ENCODE peak calls at places on chromosomes 13 and 19, in four cellular contexts. P is H1, K is mesenchymal stem cell, M is IMR-90. X is an unnamed sample. For H3K36me3, the result is how much of the 10 kb centered on the place peaks cover.

GRCh38 chr13:98769736-98770135 is 17.3 kb upstream of the SLC15A1 start:
- DNase-seq in P (no peak), K (no peak), M (no peak), X (no peak)

GRCh38 chr19:12293771-12294307 is 844 bp downstream of the ZNF44 start:
- DNase-seq in P (peak), K (peak), M (peak), X (peak)

GRCh38 chr13:75010941-75011340 is 471.0 kb downstream of the TBC1D4 start:
- DNase-seq in P (no peak), K (no peak), M (no peak), X (no peak)

GRCh38 chr13:92232880-92233279 is 834.5 kb downstream of the GPC5 start:
- DNase-seq in P (no peak), K (no peak), M (no peak), X (no peak)

GRCh38 chr13:48405865-48406264 is 7.0 kb downstream of the LPAR6 start:
- DNase-seq in P (no peak), K (peak), M (peak), X (no peak)

GRCh38 chr13:114004416-114005205 is 30.7 kb upstream of the C13orf46 start:
- DNase-seq in P (no peak), K (peak), M (peak), X (no peak)

GRCh38 chr13:75566658-75567057 is 17.1 kb downstream of the UCHL3 start:
- DNase-seq in P (no peak), K (peak), M (peak), X (no peak)

GRCh38 chr13:113489549-113490495 is 689 bp downstream of the DCUN1D2 start:
- DNase-seq in P (no peak), K (peak), M (peak), X (peak)

GRCh38 chr13:44904982-44905381 is 84.3 kb downstream of the NUFIP1 start:
- DNase-seq in P (no peak), K (peak), M (peak), X (no peak)

GRCh38 chr19:50500060-50500752 is 10.8 kb downstream of the JOSD2 start:
- DNase-seq in P (no peak), K (peak), M (no peak), X (no peak)

GRCh38 chr13:36341718-36342117 is 4.5 kb downstream of the SPART start:
- DNase-seq in P (no peak), K (peak), M (peak), X (no peak)

GRCh38 chr13:80180745-80181144 is 160.2 kb downstream of the SPRY2 start:
- DNase-seq in P (no peak), K (no peak), M (no peak), X (no peak)

GRCh38 chr13:25901460-25902376 is 150.1 kb downstream of the SHISA2 start:
- DNase-seq in P (no peak), K (peak), M (peak), X (no peak)

GRCh38 chr19:47356900-47357299 is 7.8 kb downstream of the DHX34 start:
- DNase-seq in P (no peak), K (no peak), M (no peak), X (no peak)

GRCh38 chr13:28402057-28402381 is 92.9 kb downstream of the FLT1 start:
- DNase-seq in P (no peak), K (no peak), M (no peak), X (no peak)

GRCh38 chr13:44868397-44868796 is 120.9 kb downstream of the NUFIP1 start:
- DNase-seq in P (no peak), K (no peak), M (no peak), X (no peak)

GRCh38 chr13:38814331-38814730 is 127.5 kb downstream of the FREM2 start:
- DNase-seq in P (no peak), K (no peak), M (no peak), X (no peak)

GRCh38 chr13:101450749-101451130 is 1.7 kb upstream of the ITGBL1 start:
- DNase-seq in P (no peak), K (no peak), M (no peak), X (no peak)
- H3K9ac ChIP-seq in P (no peak), K (no peak), M (peak), X (no peak)

GRCh38 chr13:72751220-72751619 is 23.5 kb downstream of the BORA start:
- DNase-seq in P (no peak), K (no peak), M (no peak), X (no peak)

GRCh38 chr13:72757792-72758535 is 23.7 kb downstream of the DIS3 start:
- DNase-seq in P (no peak), K (no peak), M (peak), X (no peak)

DNA sequence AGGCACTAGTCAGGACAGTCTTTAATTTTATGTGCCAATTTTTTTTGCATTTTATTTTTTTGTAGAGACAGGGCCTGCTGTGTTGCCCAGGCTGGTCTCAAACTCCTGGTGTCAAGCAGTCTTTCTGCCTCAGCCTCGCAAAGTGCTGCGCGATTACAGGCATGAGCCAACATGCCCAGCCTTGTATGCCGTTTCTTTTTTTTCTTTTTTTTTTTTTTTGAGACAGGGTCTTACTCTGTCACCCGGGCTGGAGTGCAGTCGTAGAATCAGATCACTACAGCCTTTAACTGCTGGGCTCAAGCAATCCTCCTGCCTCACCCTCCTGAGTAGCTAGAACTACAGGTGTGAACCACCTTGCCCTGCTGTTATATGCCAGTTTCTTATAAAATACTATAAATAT is 26.4 kb downstream of the BORA start:
- DNase-seq in P (no peak), K (no peak), M (no peak), X (no peak)
- H3K36me3 ChIP-seq in P (under half), K (under half), M (under half), X (half or more)

GRCh38 chr19:48608798-48609263 is 2.3 kb downstream of the SPACA4 start:
- DNase-seq in P (no peak), K (no peak), M (no peak), X (no peak)
- H3K14ac ChIP-seq in P (no peak), K (no peak), M (peak), X (no peak)

DNA sequence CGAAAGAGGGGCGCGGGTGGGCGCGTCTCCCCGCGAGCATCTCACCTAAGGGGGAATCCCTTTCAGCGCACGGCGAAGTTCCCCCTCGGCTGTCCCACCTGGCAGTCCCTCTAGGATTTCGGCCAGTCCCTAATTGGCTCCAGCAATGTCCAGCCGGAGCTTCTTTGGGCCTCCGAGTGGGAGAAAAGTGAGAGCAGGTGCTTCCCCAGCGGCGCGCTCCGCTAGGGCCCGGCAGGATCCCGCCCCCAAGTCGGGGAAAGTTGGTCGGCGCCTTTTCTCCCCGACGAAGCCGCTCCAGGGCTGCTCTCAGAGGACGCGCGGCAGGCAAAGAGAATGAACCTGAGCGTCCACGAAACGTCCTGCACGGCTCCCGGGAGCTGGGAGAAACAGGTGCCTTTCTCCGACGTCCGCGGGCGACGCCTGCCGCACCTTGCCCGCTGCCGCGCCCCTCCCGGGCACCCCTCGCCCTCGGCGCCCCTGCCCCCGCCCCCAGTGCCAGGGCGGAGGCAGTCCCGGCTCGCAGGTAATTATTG is 366 bp upstream of the KL start:
- DNase-seq in P (no peak), K (peak), M (no peak), X (no peak)
- H3K9ac ChIP-seq in P (no peak), K (no peak), M (no peak), X (no peak)

GRCh38 chr19:1417145-1417544 is 9.8 kb downstream of the DAZAP1 start:
- DNase-seq in P (no peak), K (no peak), M (peak), X (no peak)
- H3K36me3 ChIP-seq in P (under half), K (half or more), M (under half), X (under half)

X was measured in neuronal stem cell.